ENCODE peak calls at places on chromosomes 6 and 20, in eight cellular contexts. One of them, this sample, is unnamed.

GRCh38 chr20:3190681-3191111 is 13.8 kb downstream of the DDRGK1 start:
- DNase-seq in NCI-H345: no peak
- DNase-seq in stimulated activated CD8-positive, alpha-beta memory T cell treated with anti-CD3 and anti-CD28 coated beads, Interleukin-15, amount 100 ng/mL, for 24 hours: no peak
- DNase-seq in stimulated activated CD4-positive, alpha-beta T cell treated with anti-CD3 and anti-CD28 coated beads, Interleukin-15, amount 100 ng/mL, for 1 hour: no peak
- DNase-seq in heart right ventricle: no peak
- DNase-seq in natural killer cell treated with Interleukin-12 subunit alpha and Interleukin-12 subunit beta and Interleukin-15 and Interleukin-18, amount 100 ng/mL, for 72 hours: no peak
- DNase-seq in activated CD4-positive, alpha-beta T cell treated with anti-CD3 and anti-CD28 coated beads, Interleukin-2, amount 50 U/mL, for 1 hour: no peak
- DNase-seq in occipital lobe: no peak
- DNase-seq in this sample: no peak

GRCh38 chr20:35462351-35462750 is 7.0 kb downstream of the CEP250 start:
- DNase-seq in NCI-H345: peak
- DNase-seq in stimulated activated CD8-positive, alpha-beta memory T cell treated with anti-CD3 and anti-CD28 coated beads, Interleukin-15, amount 100 ng/mL, for 24 hours: no peak
- DNase-seq in stimulated activated CD4-positive, alpha-beta T cell treated with anti-CD3 and anti-CD28 coated beads, Interleukin-15, amount 100 ng/mL, for 1 hour: no peak
- DNase-seq in heart right ventricle: no peak
- DNase-seq in natural killer cell treated with Interleukin-12 subunit alpha and Interleukin-12 subunit beta and Interleukin-15 and Interleukin-18, amount 100 ng/mL, for 72 hours: no peak
- DNase-seq in activated CD4-positive, alpha-beta T cell treated with anti-CD3 and anti-CD28 coated beads, Interleukin-2, amount 50 U/mL, for 1 hour: no peak
- DNase-seq in occipital lobe: no peak
- DNase-seq in this sample: no peak

GRCh38 chr6:13112921-13113320 is 215.4 kb downstream of the TBC1D7 start:
- DNase-seq in NCI-H345: no peak
- DNase-seq in stimulated activated CD8-positive, alpha-beta memory T cell treated with anti-CD3 and anti-CD28 coated beads, Interleukin-15, amount 100 ng/mL, for 24 hours: no peak
- DNase-seq in stimulated activated CD4-positive, alpha-beta T cell treated with anti-CD3 and anti-CD28 coated beads, Interleukin-15, amount 100 ng/mL, for 1 hour: no peak
- DNase-seq in heart right ventricle: no peak
- DNase-seq in natural killer cell treated with Interleukin-12 subunit alpha and Interleukin-12 subunit beta and Interleukin-15 and Interleukin-18, amount 100 ng/mL, for 72 hours: no peak
- DNase-seq in activated CD4-positive, alpha-beta T cell treated with anti-CD3 and anti-CD28 coated beads, Interleukin-2, amount 50 U/mL, for 1 hour: no peak
- DNase-seq in occipital lobe: no peak
- DNase-seq in this sample: no peak

GRCh38 chr6:122109075-122109474 is 290.4 kb upstream of the HSF2 start:
- DNase-seq in NCI-H345: no peak
- DNase-seq in stimulated activated CD8-positive, alpha-beta memory T cell treated with anti-CD3 and anti-CD28 coated beads, Interleukin-15, amount 100 ng/mL, for 24 hours: no peak
- DNase-seq in stimulated activated CD4-positive, alpha-beta T cell treated with anti-CD3 and anti-CD28 coated beads, Interleukin-15, amount 100 ng/mL, for 1 hour: no peak
- DNase-seq in heart right ventricle: no peak
- DNase-seq in natural killer cell treated with Interleukin-12 subunit alpha and Interleukin-12 subunit beta and Interleukin-15 and Interleukin-18, amount 100 ng/mL, for 72 hours: no peak
- DNase-seq in activated CD4-positive, alpha-beta T cell treated with anti-CD3 and anti-CD28 coated beads, Interleukin-2, amount 50 U/mL, for 1 hour: no peak
- DNase-seq in occipital lobe: no peak
- DNase-seq in this sample: no peak

GRCh38 chr6:87541726-87542125 is 48.1 kb downstream of the RARS2 start:
- DNase-seq in NCI-H345: no peak
- DNase-seq in stimulated activated CD8-positive, alpha-beta memory T cell treated with anti-CD3 and anti-CD28 coated beads, Interleukin-15, amount 100 ng/mL, for 24 hours: no peak
- DNase-seq in stimulated activated CD4-positive, alpha-beta T cell treated with anti-CD3 and anti-CD28 coated beads, Interleukin-15, amount 100 ng/mL, for 1 hour: no peak
- DNase-seq in heart right ventricle: no peak
- DNase-seq in natural killer cell treated with Interleukin-12 subunit alpha and Interleukin-12 subunit beta and Interleukin-15 and Interleukin-18, amount 100 ng/mL, for 72 hours: no peak
- DNase-seq in activated CD4-positive, alpha-beta T cell treated with anti-CD3 and anti-CD28 coated beads, Interleukin-2, amount 50 U/mL, for 1 hour: no peak
- DNase-seq in occipital lobe: no peak
- DNase-seq in this sample: no peak

GRCh38 chr6:137122612-137123011 is 50.8 kb downstream of the IL22RA2 start:
- DNase-seq in NCI-H345: no peak
- DNase-seq in stimulated activated CD8-positive, alpha-beta memory T cell treated with anti-CD3 and anti-CD28 coated beads, Interleukin-15, amount 100 ng/mL, for 24 hours: no peak
- DNase-seq in stimulated activated CD4-positive, alpha-beta T cell treated with anti-CD3 and anti-CD28 coated beads, Interleukin-15, amount 100 ng/mL, for 1 hour: no peak
- DNase-seq in heart right ventricle: no peak
- DNase-seq in natural killer cell treated with Interleukin-12 subunit alpha and Interleukin-12 subunit beta and Interleukin-15 and Interleukin-18, amount 100 ng/mL, for 72 hours: no peak
- DNase-seq in activated CD4-positive, alpha-beta T cell treated with anti-CD3 and anti-CD28 coated beads, Interleukin-2, amount 50 U/mL, for 1 hour: no peak
- DNase-seq in occipital lobe: no peak
- DNase-seq in this sample: no peak

GRCh38 chr6:39411465-39411864 is 89.0 kb upstream of the KCNK16 start:
- DNase-seq in NCI-H345: no peak
- DNase-seq in stimulated activated CD8-positive, alpha-beta memory T cell treated with anti-CD3 and anti-CD28 coated beads, Interleukin-15, amount 100 ng/mL, for 24 hours: no peak
- DNase-seq in stimulated activated CD4-positive, alpha-beta T cell treated with anti-CD3 and anti-CD28 coated beads, Interleukin-15, amount 100 ng/mL, for 1 hour: no peak
- DNase-seq in heart right ventricle: no peak
- DNase-seq in natural killer cell treated with Interleukin-12 subunit alpha and Interleukin-12 subunit beta and Interleukin-15 and Interleukin-18, amount 100 ng/mL, for 72 hours: no peak
- DNase-seq in activated CD4-positive, alpha-beta T cell treated with anti-CD3 and anti-CD28 coated beads, Interleukin-2, amount 50 U/mL, for 1 hour: no peak
- DNase-seq in occipital lobe: peak
- DNase-seq in this sample: peak

GRCh38 chr6:108589244-108589730 is 28.6 kb downstream of the FOXO3 start:
- DNase-seq in NCI-H345: no peak
- DNase-seq in stimulated activated CD8-positive, alpha-beta memory T cell treated with anti-CD3 and anti-CD28 coated beads, Interleukin-15, amount 100 ng/mL, for 24 hours: no peak
- DNase-seq in stimulated activated CD4-positive, alpha-beta T cell treated with anti-CD3 and anti-CD28 coated beads, Interleukin-15, amount 100 ng/mL, for 1 hour: no peak
- DNase-seq in heart right ventricle: peak
- DNase-seq in natural killer cell treated with Interleukin-12 subunit alpha and Interleukin-12 subunit beta and Interleukin-15 and Interleukin-18, amount 100 ng/mL, for 72 hours: no peak
- DNase-seq in activated CD4-positive, alpha-beta T cell treated with anti-CD3 and anti-CD28 coated beads, Interleukin-2, amount 50 U/mL, for 1 hour: no peak
- DNase-seq in occipital lobe: peak
- DNase-seq in this sample: peak

GRCh38 chr6:90375681-90376439 is 79.2 kb upstream of the BACH2 start:
- DNase-seq in NCI-H345: no peak
- DNase-seq in stimulated activated CD8-positive, alpha-beta memory T cell treated with anti-CD3 and anti-CD28 coated beads, Interleukin-15, amount 100 ng/mL, for 24 hours: no peak
- DNase-seq in stimulated activated CD4-positive, alpha-beta T cell treated with anti-CD3 and anti-CD28 coated beads, Interleukin-15, amount 100 ng/mL, for 1 hour: no peak
- DNase-seq in heart right ventricle: no peak
- DNase-seq in natural killer cell treated with Interleukin-12 subunit alpha and Interleukin-12 subunit beta and Interleukin-15 and Interleukin-18, amount 100 ng/mL, for 72 hours: no peak
- DNase-seq in activated CD4-positive, alpha-beta T cell treated with anti-CD3 and anti-CD28 coated beads, Interleukin-2, amount 50 U/mL, for 1 hour: no peak
- DNase-seq in occipital lobe: no peak
- DNase-seq in this sample: peak

GRCh38 chr6:137414599-137414998 is 79.6 kb downstream of the OLIG3 start:
- DNase-seq in NCI-H345: no peak
- DNase-seq in stimulated activated CD8-positive, alpha-beta memory T cell treated with anti-CD3 and anti-CD28 coated beads, Interleukin-15, amount 100 ng/mL, for 24 hours: no peak
- DNase-seq in stimulated activated CD4-positive, alpha-beta T cell treated with anti-CD3 and anti-CD28 coated beads, Interleukin-15, amount 100 ng/mL, for 1 hour: no peak
- DNase-seq in heart right ventricle: no peak
- DNase-seq in natural killer cell treated with Interleukin-12 subunit alpha and Interleukin-12 subunit beta and Interleukin-15 and Interleukin-18, amount 100 ng/mL, for 72 hours: no peak
- DNase-seq in activated CD4-positive, alpha-beta T cell treated with anti-CD3 and anti-CD28 coated beads, Interleukin-2, amount 50 U/mL, for 1 hour: no peak
- DNase-seq in occipital lobe: no peak
- DNase-seq in this sample: no peak

GRCh38 chr20:37781626-37782025 is 87.8 kb downstream of the CTNNBL1 start:
- DNase-seq in NCI-H345: no peak
- DNase-seq in stimulated activated CD8-positive, alpha-beta memory T cell treated with anti-CD3 and anti-CD28 coated beads, Interleukin-15, amount 100 ng/mL, for 24 hours: no peak
- DNase-seq in stimulated activated CD4-positive, alpha-beta T cell treated with anti-CD3 and anti-CD28 coated beads, Interleukin-15, amount 100 ng/mL, for 1 hour: no peak
- DNase-seq in heart right ventricle: no peak
- DNase-seq in natural killer cell treated with Interleukin-12 subunit alpha and Interleukin-12 subunit beta and Interleukin-15 and Interleukin-18, amount 100 ng/mL, for 72 hours: no peak
- DNase-seq in activated CD4-positive, alpha-beta T cell treated with anti-CD3 and anti-CD28 coated beads, Interleukin-2, amount 50 U/mL, for 1 hour: no peak
- DNase-seq in occipital lobe: no peak
- DNase-seq in this sample: no peak

GRCh38 chr6:166258854-166259276 is 49.3 kb downstream of the PRR18 start:
- DNase-seq in NCI-H345: no peak
- DNase-seq in stimulated activated CD8-positive, alpha-beta memory T cell treated with anti-CD3 and anti-CD28 coated beads, Interleukin-15, amount 100 ng/mL, for 24 hours: no peak
- DNase-seq in stimulated activated CD4-positive, alpha-beta T cell treated with anti-CD3 and anti-CD28 coated beads, Interleukin-15, amount 100 ng/mL, for 1 hour: no peak
- DNase-seq in heart right ventricle: peak
- DNase-seq in natural killer cell treated with Interleukin-12 subunit alpha and Interleukin-12 subunit beta and Interleukin-15 and Interleukin-18, amount 100 ng/mL, for 72 hours: peak
- DNase-seq in activated CD4-positive, alpha-beta T cell treated with anti-CD3 and anti-CD28 coated beads, Interleukin-2, amount 50 U/mL, for 1 hour: peak
- DNase-seq in occipital lobe: no peak
- DNase-seq in this sample: no peak

GRCh38 chr6:54157405-54157804 is 46.2 kb downstream of the MLIP start:
- DNase-seq in NCI-H345: no peak
- DNase-seq in stimulated activated CD8-positive, alpha-beta memory T cell treated with anti-CD3 and anti-CD28 coated beads, Interleukin-15, amount 100 ng/mL, for 24 hours: no peak
- DNase-seq in stimulated activated CD4-positive, alpha-beta T cell treated with anti-CD3 and anti-CD28 coated beads, Interleukin-15, amount 100 ng/mL, for 1 hour: no peak
- DNase-seq in heart right ventricle: no peak
- DNase-seq in natural killer cell treated with Interleukin-12 subunit alpha and Interleukin-12 subunit beta and Interleukin-15 and Interleukin-18, amount 100 ng/mL, for 72 hours: no peak
- DNase-seq in activated CD4-positive, alpha-beta T cell treated with anti-CD3 and anti-CD28 coated beads, Interleukin-2, amount 50 U/mL, for 1 hour: no peak
- DNase-seq in occipital lobe: no peak
- DNase-seq in this sample: no peak

GRCh38 chr6:44672838-44673237 is 285.3 kb downstream of the CDC5L start:
- DNase-seq in NCI-H345: no peak
- DNase-seq in stimulated activated CD8-positive, alpha-beta memory T cell treated with anti-CD3 and anti-CD28 coated beads, Interleukin-15, amount 100 ng/mL, for 24 hours: no peak
- DNase-seq in stimulated activated CD4-positive, alpha-beta T cell treated with anti-CD3 and anti-CD28 coated beads, Interleukin-15, amount 100 ng/mL, for 1 hour: no peak
- DNase-seq in heart right ventricle: no peak
- DNase-seq in natural killer cell treated with Interleukin-12 subunit alpha and Interleukin-12 subunit beta and Interleukin-15 and Interleukin-18, amount 100 ng/mL, for 72 hours: no peak
- DNase-seq in activated CD4-positive, alpha-beta T cell treated with anti-CD3 and anti-CD28 coated beads, Interleukin-2, amount 50 U/mL, for 1 hour: no peak
- DNase-seq in occipital lobe: no peak
- DNase-seq in this sample: no peak

GRCh38 chr6:36907781-36908180 is 22.0 kb downstream of the C6orf89 start:
- DNase-seq in NCI-H345: no peak
- DNase-seq in stimulated activated CD8-positive, alpha-beta memory T cell treated with anti-CD3 and anti-CD28 coated beads, Interleukin-15, amount 100 ng/mL, for 24 hours: no peak
- DNase-seq in stimulated activated CD4-positive, alpha-beta T cell treated with anti-CD3 and anti-CD28 coated beads, Interleukin-15, amount 100 ng/mL, for 1 hour: no peak
- DNase-seq in heart right ventricle: peak
- DNase-seq in natural killer cell treated with Interleukin-12 subunit alpha and Interleukin-12 subunit beta and Interleukin-15 and Interleukin-18, amount 100 ng/mL, for 72 hours: no peak
- DNase-seq in activated CD4-positive, alpha-beta T cell treated with anti-CD3 and anti-CD28 coated beads, Interleukin-2, amount 50 U/mL, for 1 hour: no peak
- DNase-seq in occipital lobe: no peak
- DNase-seq in this sample: no peak

GRCh38 chr6:39217177-39217864 is 12.0 kb downstream of the KCNK5 start:
- DNase-seq in NCI-H345: no peak
- DNase-seq in stimulated activated CD8-positive, alpha-beta memory T cell treated with anti-CD3 and anti-CD28 coated beads, Interleukin-15, amount 100 ng/mL, for 24 hours: no peak
- DNase-seq in stimulated activated CD4-positive, alpha-beta T cell treated with anti-CD3 and anti-CD28 coated beads, Interleukin-15, amount 100 ng/mL, for 1 hour: no peak
- DNase-seq in heart right ventricle: no peak
- DNase-seq in natural killer cell treated with Interleukin-12 subunit alpha and Interleukin-12 subunit beta and Interleukin-15 and Interleukin-18, amount 100 ng/mL, for 72 hours: peak
- DNase-seq in activated CD4-positive, alpha-beta T cell treated with anti-CD3 and anti-CD28 coated beads, Interleukin-2, amount 50 U/mL, for 1 hour: no peak
- DNase-seq in occipital lobe: no peak
- DNase-seq in this sample: no peak

GRCh38 chr20:40304119-40304518 is 384.9 kb downstream of the MAFB start:
- DNase-seq in NCI-H345: no peak
- DNase-seq in stimulated activated CD8-positive, alpha-beta memory T cell treated with anti-CD3 and anti-CD28 coated beads, Interleukin-15, amount 100 ng/mL, for 24 hours: no peak
- DNase-seq in stimulated activated CD4-positive, alpha-beta T cell treated with anti-CD3 and anti-CD28 coated beads, Interleukin-15, amount 100 ng/mL, for 1 hour: no peak
- DNase-seq in heart right ventricle: no peak
- DNase-seq in natural killer cell treated with Interleukin-12 subunit alpha and Interleukin-12 subunit beta and Interleukin-15 and Interleukin-18, amount 100 ng/mL, for 72 hours: no peak
- DNase-seq in activated CD4-positive, alpha-beta T cell treated with anti-CD3 and anti-CD28 coated beads, Interleukin-2, amount 50 U/mL, for 1 hour: no peak
- DNase-seq in occipital lobe: no peak
- DNase-seq in this sample: no peak

GRCh38 chr6:3217286-3217685 is 10.2 kb downstream of the TUBB2B start:
- DNase-seq in NCI-H345: no peak
- DNase-seq in stimulated activated CD8-positive, alpha-beta memory T cell treated with anti-CD3 and anti-CD28 coated beads, Interleukin-15, amount 100 ng/mL, for 24 hours: no peak
- DNase-seq in stimulated activated CD4-positive, alpha-beta T cell treated with anti-CD3 and anti-CD28 coated beads, Interleukin-15, amount 100 ng/mL, for 1 hour: no peak
- DNase-seq in heart right ventricle: no peak
- DNase-seq in natural killer cell treated with Interleukin-12 subunit alpha and Interleukin-12 subunit beta and Interleukin-15 and Interleukin-18, amount 100 ng/mL, for 72 hours: no peak
- DNase-seq in activated CD4-positive, alpha-beta T cell treated with anti-CD3 and anti-CD28 coated beads, Interleukin-2, amount 50 U/mL, for 1 hour: no peak
- DNase-seq in occipital lobe: no peak
- DNase-seq in this sample: no peak

GRCh38 chr20:8855315-8855714 is 213.6 kb upstream of the PLCB4 start:
- DNase-seq in NCI-H345: no peak
- DNase-seq in stimulated activated CD8-positive, alpha-beta memory T cell treated with anti-CD3 and anti-CD28 coated beads, Interleukin-15, amount 100 ng/mL, for 24 hours: no peak
- DNase-seq in stimulated activated CD4-positive, alpha-beta T cell treated with anti-CD3 and anti-CD28 coated beads, Interleukin-15, amount 100 ng/mL, for 1 hour: no peak
- DNase-seq in heart right ventricle: no peak
- DNase-seq in natural killer cell treated with Interleukin-12 subunit alpha and Interleukin-12 subunit beta and Interleukin-15 and Interleukin-18, amount 100 ng/mL, for 72 hours: no peak
- DNase-seq in activated CD4-positive, alpha-beta T cell treated with anti-CD3 and anti-CD28 coated beads, Interleukin-2, amount 50 U/mL, for 1 hour: no peak
- DNase-seq in occipital lobe: no peak
- DNase-seq in this sample: peak

GRCh38 chr6:147621280-147621679 is 112.8 kb downstream of the SAMD5 start:
- DNase-seq in NCI-H345: no peak
- DNase-seq in stimulated activated CD8-positive, alpha-beta memory T cell treated with anti-CD3 and anti-CD28 coated beads, Interleukin-15, amount 100 ng/mL, for 24 hours: no peak
- DNase-seq in stimulated activated CD4-positive, alpha-beta T cell treated with anti-CD3 and anti-CD28 coated beads, Interleukin-15, amount 100 ng/mL, for 1 hour: no peak
- DNase-seq in heart right ventricle: no peak
- DNase-seq in natural killer cell treated with Interleukin-12 subunit alpha and Interleukin-12 subunit beta and Interleukin-15 and Interleukin-18, amount 100 ng/mL, for 72 hours: no peak
- DNase-seq in activated CD4-positive, alpha-beta T cell treated with anti-CD3 and anti-CD28 coated beads, Interleukin-2, amount 50 U/mL, for 1 hour: no peak
- DNase-seq in occipital lobe: no peak
- DNase-seq in this sample: peak

GRCh38 chr6:96610019-96610418 is 47.1 kb downstream of the FHL5 start:
- DNase-seq in NCI-H345: no peak
- DNase-seq in stimulated activated CD8-positive, alpha-beta memory T cell treated with anti-CD3 and anti-CD28 coated beads, Interleukin-15, amount 100 ng/mL, for 24 hours: no peak
- DNase-seq in stimulated activated CD4-positive, alpha-beta T cell treated with anti-CD3 and anti-CD28 coated beads, Interleukin-15, amount 100 ng/mL, for 1 hour: no peak
- DNase-seq in heart right ventricle: no peak
- DNase-seq in natural killer cell treated with Interleukin-12 subunit alpha and Interleukin-12 subunit beta and Interleukin-15 and Interleukin-18, amount 100 ng/mL, for 72 hours: no peak
- DNase-seq in activated CD4-positive, alpha-beta T cell treated with anti-CD3 and anti-CD28 coated beads, Interleukin-2, amount 50 U/mL, for 1 hour: no peak
- DNase-seq in occipital lobe: no peak
- DNase-seq in this sample: no peak

GRCh38 chr6:89522778-89523177 is 89.8 kb downstream of the ANKRD6 start:
- DNase-seq in NCI-H345: no peak
- DNase-seq in stimulated activated CD8-positive, alpha-beta memory T cell treated with anti-CD3 and anti-CD28 coated beads, Interleukin-15, amount 100 ng/mL, for 24 hours: no peak
- DNase-seq in stimulated activated CD4-positive, alpha-beta T cell treated with anti-CD3 and anti-CD28 coated beads, Interleukin-15, amount 100 ng/mL, for 1 hour: no peak
- DNase-seq in heart right ventricle: no peak
- DNase-seq in natural killer cell treated with Interleukin-12 subunit alpha and Interleukin-12 subunit beta and Interleukin-15 and Interleukin-18, amount 100 ng/mL, for 72 hours: no peak
- DNase-seq in activated CD4-positive, alpha-beta T cell treated with anti-CD3 and anti-CD28 coated beads, Interleukin-2, amount 50 U/mL, for 1 hour: no peak
- DNase-seq in occipital lobe: no peak
- DNase-seq in this sample: no peak

This sample was measured in AG08395.